ENCODE peak calls at places on chromosomes 6 and 20, in five cellular contexts. L is AG09309; I is stimulated activated CD4-positive, alpha-beta T cell treated with anti-CD3 and anti-CD28 coated beads, Interleukin-15, amount 100 ng/mL, for 1 hour; Y is progenitor cell of endocrine pancreas; K is omental fat pad. F is an unnamed sample.

GRCh38 chr6:138197570-138197969 is 20.7 kb downstream of the PBOV1 start:
- DNase-seq in L (no peak), I (no peak), Y (no peak), K (no peak), F (no peak)

GRCh38 chr6:125732398-125732797 is 17.0 kb upstream of the HEY2 start:
- DNase-seq in L (no peak), I (no peak), Y (no peak), K (no peak), F (no peak)

GRCh38 chr6:31842056-31842455 is 14.5 kb downstream of the HSPA1B start:
- DNase-seq in L (no peak), I (no peak), Y (no peak), K (no peak), F (no peak)

GRCh38 chr20:56634735-56635422 is 5.8 kb downstream of the TFAP2C start:
- DNase-seq in L (no peak), I (no peak), Y (no peak), K (no peak), F (no peak)

GRCh38 chr20:5212897-5213296 is 86.1 kb downstream of the CDS2 start:
- DNase-seq in L (no peak), I (no peak), Y (no peak), K (no peak), F (no peak)

GRCh38 chr6:37319156-37319555 is 34.6 kb upstream of the RNF8 start:
- DNase-seq in L (no peak), I (no peak), Y (no peak), K (no peak), F (no peak)

GRCh38 chr6:97160280-97160679 is 122.7 kb downstream of the MMS22L start:
- DNase-seq in L (no peak), I (no peak), Y (no peak), K (no peak), F (no peak)

GRCh38 chr20:21243811-21244210 is 59.3 kb upstream of the XRN2 start:
- DNase-seq in L (no peak), I (no peak), Y (no peak), K (no peak), F (no peak)

GRCh38 chr6:117298941-117299340 is 33.6 kb downstream of the VGLL2 start:
- DNase-seq in L (no peak), I (no peak), Y (no peak), K (no peak), F (no peak)

GRCh38 chr6:70459235-70459634 is 45.9 kb downstream of the FAM135A start:
- DNase-seq in L (no peak), I (no peak), Y (no peak), K (no peak), F (no peak)

GRCh38 chr6:17446713-17447112 is 53.3 kb downstream of the CAP2 start:
- DNase-seq in L (no peak), I (no peak), Y (no peak), K (no peak), F (no peak)

GRCh38 chr6:53524455-53524815 is 20.5 kb downstream of the GCLC start:
- DNase-seq in L (no peak), I (no peak), Y (no peak), K (no peak), F (no peak)

GRCh38 chr20:1345030-1345755 is 16.3 kb upstream of the SDCBP2 start:
- DNase-seq in L (no peak), I (no peak), Y (no peak), K (no peak), F (no peak)

GRCh38 chr6:53151676-53152075 is 3.0 kb upstream of the GCM1 start:
- DNase-seq in L (no peak), I (no peak), Y (no peak), K (no peak), F (no peak)

GRCh38 chr20:63457737-63458136 is 14.7 kb downstream of the KCNQ2 start:
- DNase-seq in L (no peak), I (no peak), Y (no peak), K (no peak), F (no peak)

F was measured in smooth muscle cell of the brain vasculature.